ENCODE peak calls at places on chromosomes 4 and X, in seven cellular contexts. One of them, this sample, is unnamed.

GRCh38 chr4:126850286-126850685 is 782.5 kb upstream of the INTU start:
- DNase-seq in EH: peak
- DNase-seq in T1000: peak
- DNase-seq in HCEC 1CT: peak
- DNase-seq in foreskin fibroblast: peak
- DNase-seq in stimulated activated CD4-positive, alpha-beta T cell treated with anti-CD3 and anti-CD28 coated beads, Interleukin-4, amount 100 ng/mL, for 48 hours: no peak
- DNase-seq in endothelial cell: no peak
- DNase-seq in this sample: no peak

GRCh38 chr4:153593166-153593565 is 90.9 kb upstream of the TLR2 start:
- DNase-seq in EH: no peak
- DNase-seq in endothelial cell: no peak
- DNase-seq in HCEC 1CT: no peak
- DNase-seq in foreskin fibroblast: no peak
- DNase-seq in stimulated activated CD4-positive, alpha-beta T cell treated with anti-CD3 and anti-CD28 coated beads, Interleukin-4, amount 100 ng/mL, for 48 hours: no peak
- DNase-seq in T1000: no peak
- DNase-seq in this sample: no peak

GRCh38 chr4:25925486-25926201 is 11.6 kb downstream of the SMIM20 start:
- DNase-seq in foreskin fibroblast: peak
- DNase-seq in T1000: no peak
- DNase-seq in EH: peak
- DNase-seq in HCEC 1CT: peak
- DNase-seq in stimulated activated CD4-positive, alpha-beta T cell treated with anti-CD3 and anti-CD28 coated beads, Interleukin-4, amount 100 ng/mL, for 48 hours: peak
- DNase-seq in endothelial cell: peak
- DNase-seq in this sample: peak

GRCh38 chr4:147334478-147334877 is 146.4 kb upstream of the EDNRA start:
- DNase-seq in HCEC 1CT: peak
- DNase-seq in endothelial cell: no peak
- DNase-seq in stimulated activated CD4-positive, alpha-beta T cell treated with anti-CD3 and anti-CD28 coated beads, Interleukin-4, amount 100 ng/mL, for 48 hours: no peak
- DNase-seq in EH: peak
- DNase-seq in T1000: no peak
- DNase-seq in foreskin fibroblast: no peak
- DNase-seq in this sample: no peak

GRCh38 chr4:46908148-46908547 is 897 bp downstream of the COX7B2 start:
- DNase-seq in T1000: no peak
- DNase-seq in EH: no peak
- DNase-seq in stimulated activated CD4-positive, alpha-beta T cell treated with anti-CD3 and anti-CD28 coated beads, Interleukin-4, amount 100 ng/mL, for 48 hours: no peak
- DNase-seq in endothelial cell: no peak
- DNase-seq in HCEC 1CT: no peak
- DNase-seq in foreskin fibroblast: no peak
- DNase-seq in this sample: no peak

GRCh38 chr4:55758570-55758969 is 61.0 kb upstream of the EXOC1L start:
- DNase-seq in foreskin fibroblast: no peak
- DNase-seq in HCEC 1CT: no peak
- DNase-seq in endothelial cell: no peak
- DNase-seq in EH: no peak
- DNase-seq in stimulated activated CD4-positive, alpha-beta T cell treated with anti-CD3 and anti-CD28 coated beads, Interleukin-4, amount 100 ng/mL, for 48 hours: no peak
- DNase-seq in T1000: no peak
- DNase-seq in this sample: no peak

GRCh38 chr4:183345261-183345660 is 23.0 kb upstream of the CLDN24 start:
- DNase-seq in stimulated activated CD4-positive, alpha-beta T cell treated with anti-CD3 and anti-CD28 coated beads, Interleukin-4, amount 100 ng/mL, for 48 hours: no peak
- DNase-seq in endothelial cell: no peak
- DNase-seq in T1000: no peak
- DNase-seq in HCEC 1CT: no peak
- DNase-seq in EH: no peak
- DNase-seq in foreskin fibroblast: no peak
- DNase-seq in this sample: peak

GRCh38 chrX:15973299-15973698 is 118.7 kb upstream of the AP1S2 start:
- DNase-seq in T1000: no peak
- DNase-seq in HCEC 1CT: peak
- DNase-seq in EH: peak
- DNase-seq in stimulated activated CD4-positive, alpha-beta T cell treated with anti-CD3 and anti-CD28 coated beads, Interleukin-4, amount 100 ng/mL, for 48 hours: peak
- DNase-seq in endothelial cell: peak
- DNase-seq in foreskin fibroblast: peak
- DNase-seq in this sample: no peak

GRCh38 chr4:153733751-153734448 is 25.9 kb downstream of the RNF175 start:
- DNase-seq in HCEC 1CT: no peak
- DNase-seq in EH: no peak
- DNase-seq in stimulated activated CD4-positive, alpha-beta T cell treated with anti-CD3 and anti-CD28 coated beads, Interleukin-4, amount 100 ng/mL, for 48 hours: no peak
- DNase-seq in T1000: no peak
- DNase-seq in foreskin fibroblast: no peak
- DNase-seq in endothelial cell: no peak
- DNase-seq in this sample: no peak

GRCh38 chrX:23503835-23504539 is 163.3 kb upstream of the PRDX4 start:
- DNase-seq in EH: peak
- DNase-seq in T1000: peak
- DNase-seq in endothelial cell: no peak
- DNase-seq in stimulated activated CD4-positive, alpha-beta T cell treated with anti-CD3 and anti-CD28 coated beads, Interleukin-4, amount 100 ng/mL, for 48 hours: no peak
- DNase-seq in HCEC 1CT: peak
- DNase-seq in foreskin fibroblast: peak
- DNase-seq in this sample: no peak

GRCh38 chrX:2875798-2876399 is 47.2 kb downstream of the GYG2 start:
- DNase-seq in foreskin fibroblast: no peak
- DNase-seq in stimulated activated CD4-positive, alpha-beta T cell treated with anti-CD3 and anti-CD28 coated beads, Interleukin-4, amount 100 ng/mL, for 48 hours: peak
- DNase-seq in HCEC 1CT: peak
- DNase-seq in endothelial cell: no peak
- DNase-seq in T1000: no peak
- DNase-seq in EH: peak
- DNase-seq in this sample: no peak

GRCh38 chr4:168645933-168646768 is 149.3 kb downstream of the PALLD start:
- DNase-seq in T1000: no peak
- DNase-seq in EH: no peak
- DNase-seq in HCEC 1CT: no peak
- DNase-seq in foreskin fibroblast: no peak
- DNase-seq in endothelial cell: no peak
- DNase-seq in stimulated activated CD4-positive, alpha-beta T cell treated with anti-CD3 and anti-CD28 coated beads, Interleukin-4, amount 100 ng/mL, for 48 hours: no peak
- DNase-seq in this sample: no peak

GRCh38 chr4:87065016-87065415 is 130.2 kb downstream of the AFF1 start:
- DNase-seq in stimulated activated CD4-positive, alpha-beta T cell treated with anti-CD3 and anti-CD28 coated beads, Interleukin-4, amount 100 ng/mL, for 48 hours: no peak
- DNase-seq in HCEC 1CT: no peak
- DNase-seq in endothelial cell: no peak
- DNase-seq in EH: no peak
- DNase-seq in T1000: no peak
- DNase-seq in foreskin fibroblast: no peak
- DNase-seq in this sample: no peak

GRCh38 chrX:46459603-46460002 is 85.6 kb downstream of the ZNF674 start:
- DNase-seq in endothelial cell: no peak
- DNase-seq in HCEC 1CT: no peak
- DNase-seq in EH: no peak
- DNase-seq in foreskin fibroblast: no peak
- DNase-seq in T1000: no peak
- DNase-seq in stimulated activated CD4-positive, alpha-beta T cell treated with anti-CD3 and anti-CD28 coated beads, Interleukin-4, amount 100 ng/mL, for 48 hours: no peak
- DNase-seq in this sample: no peak

GRCh38 chrX:37078434-37078703 is 70.2 kb downstream of the FAM47C start:
- DNase-seq in EH: no peak
- DNase-seq in stimulated activated CD4-positive, alpha-beta T cell treated with anti-CD3 and anti-CD28 coated beads, Interleukin-4, amount 100 ng/mL, for 48 hours: no peak
- DNase-seq in HCEC 1CT: no peak
- DNase-seq in endothelial cell: no peak
- DNase-seq in T1000: no peak
- DNase-seq in foreskin fibroblast: no peak
- DNase-seq in this sample: no peak

GRCh38 chrX:16836371-16836770 is 33.8 kb downstream of the RBBP7 start:
- DNase-seq in HCEC 1CT: no peak
- DNase-seq in EH: no peak
- DNase-seq in stimulated activated CD4-positive, alpha-beta T cell treated with anti-CD3 and anti-CD28 coated beads, Interleukin-4, amount 100 ng/mL, for 48 hours: no peak
- DNase-seq in T1000: no peak
- DNase-seq in foreskin fibroblast: peak
- DNase-seq in endothelial cell: peak
- DNase-seq in this sample: peak

GRCh38 chr4:169485791-169486742 is 126.3 kb downstream of the NEK1 start:
- DNase-seq in stimulated activated CD4-positive, alpha-beta T cell treated with anti-CD3 and anti-CD28 coated beads, Interleukin-4, amount 100 ng/mL, for 48 hours: no peak
- DNase-seq in T1000: no peak
- DNase-seq in HCEC 1CT: peak
- DNase-seq in foreskin fibroblast: peak
- DNase-seq in EH: peak
- DNase-seq in endothelial cell: peak
- DNase-seq in this sample: peak

GRCh38 chrX:44708470-44708869 is 135.4 kb upstream of the DUSP21 start:
- DNase-seq in EH: no peak
- DNase-seq in T1000: no peak
- DNase-seq in endothelial cell: no peak
- DNase-seq in foreskin fibroblast: no peak
- DNase-seq in stimulated activated CD4-positive, alpha-beta T cell treated with anti-CD3 and anti-CD28 coated beads, Interleukin-4, amount 100 ng/mL, for 48 hours: no peak
- DNase-seq in HCEC 1CT: no peak
- DNase-seq in this sample: no peak

GRCh38 chrX:110395877-110396276 is 37.2 kb downstream of the RTL9 start:
- DNase-seq in foreskin fibroblast: no peak
- DNase-seq in HCEC 1CT: no peak
- DNase-seq in stimulated activated CD4-positive, alpha-beta T cell treated with anti-CD3 and anti-CD28 coated beads, Interleukin-4, amount 100 ng/mL, for 48 hours: no peak
- DNase-seq in T1000: no peak
- DNase-seq in endothelial cell: no peak
- DNase-seq in EH: no peak
- DNase-seq in this sample: no peak

GRCh38 chr4:54050214-54050904 is 14.0 kb downstream of the CHIC2 start:
- DNase-seq in HCEC 1CT: peak
- DNase-seq in stimulated activated CD4-positive, alpha-beta T cell treated with anti-CD3 and anti-CD28 coated beads, Interleukin-4, amount 100 ng/mL, for 48 hours: no peak
- DNase-seq in endothelial cell: no peak
- DNase-seq in T1000: no peak
- DNase-seq in foreskin fibroblast: no peak
- DNase-seq in EH: peak
- DNase-seq in this sample: no peak